ENCODE peak calls at places on chromosomes 7 and 10, in four cellular contexts. One of them, this sample, is unnamed.

GRCh38 chr10:95504187-95504800 is 56.9 kb downstream of the SORBS1 start:
- DNase-seq in GM12878: no peak
- DNase-seq in K562: peak; percentile 34
- DNase-seq in H1: no peak
- DNase-seq in this sample: no peak

GRCh38 chr10:16952610-16953009 is 135.4 kb upstream of the RSU1 start:
- DNase-seq in H1: no peak
- DNase-seq in GM12878: no peak
- DNase-seq in K562: peak; percentile 44
- DNase-seq in this sample: no peak

GRCh38 chr10:9792181-9792580 is 1225.5 kb upstream of the CELF2 start:
- DNase-seq in K562: no peak
- DNase-seq in GM12878: no peak
- DNase-seq in H1: no peak
- DNase-seq in this sample: peak; percentile 37

GRCh38 chr10:78953124-78954008 is 115.4 kb upstream of the ZMIZ1 start:
- DNase-seq in K562: peak; percentile 74
- DNase-seq in H1: no peak
- DNase-seq in GM12878: peak; percentile 25
- DNase-seq in this sample: no peak

GRCh38 chr10:26437637-26438461 is at the start of gene APBB1IP:
- DNase-seq in GM12878: peak; percentile 61
- DNase-seq in K562: no peak
- DNase-seq in H1: no peak
- DNase-seq in this sample: no peak

GRCh38 chr7:20964214-20964613 is 177.5 kb upstream of the SP8 start:
- DNase-seq in H1: no peak
- DNase-seq in GM12878: no peak
- DNase-seq in K562: no peak
- DNase-seq in this sample: no peak

GRCh38 chr7:20834656-20835055 is 48.0 kb upstream of the SP8 start:
- DNase-seq in H1: no peak
- DNase-seq in GM12878: no peak
- DNase-seq in K562: peak; percentile 13
- DNase-seq in this sample: no peak

GRCh38 chr7:65325793-65326432 is 47.7 kb upstream of the ZNF92 start:
- DNase-seq in K562: no peak
- DNase-seq in H1: no peak
- DNase-seq in GM12878: no peak
- DNase-seq in this sample: peak; percentile 6

GRCh38 chr10:110017940-110018339 is 10.2 kb downstream of the ADD3 start:
- DNase-seq in H1: no peak
- DNase-seq in K562: no peak
- DNase-seq in GM12878: no peak
- DNase-seq in this sample: no peak

GRCh38 chr7:151051108-151051507 is 2.8 kb downstream of the ASIC3 start:
- DNase-seq in GM12878: no peak
- DNase-seq in K562: no peak
- DNase-seq in H1: no peak
- DNase-seq in this sample: peak; percentile 77

GRCh38 chr7:121831320-121831719 is 41.6 kb upstream of the PTPRZ1 start:
- DNase-seq in K562: no peak
- DNase-seq in H1: no peak
- DNase-seq in GM12878: no peak
- DNase-seq in this sample: no peak

GRCh38 chr7:28180364-28181147 is at the start of gene JAZF1:
- DNase-seq in GM12878: no peak
- DNase-seq in H1: peak; percentile 46
- DNase-seq in K562: peak; percentile 49
- DNase-seq in this sample: peak; percentile 63

DNA sequence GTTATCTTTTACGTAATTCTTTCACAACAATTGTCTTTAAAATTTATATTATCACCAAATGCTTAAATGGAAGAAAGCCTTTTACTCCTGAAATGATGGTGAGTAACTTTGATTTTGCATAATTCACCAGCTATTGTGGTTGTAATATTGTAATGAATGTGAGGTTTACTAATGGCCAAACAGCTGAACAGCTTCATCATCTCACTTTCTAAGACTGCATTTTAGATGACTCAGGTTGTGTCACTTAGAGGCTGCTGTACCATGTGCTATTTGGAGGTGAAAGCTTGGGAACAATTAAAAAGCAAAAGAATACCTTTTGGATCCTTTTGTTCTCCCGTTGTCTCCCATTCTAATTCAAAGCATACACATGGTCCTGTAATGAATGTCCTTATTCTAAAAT is 604.0 kb upstream of the PFKP start:
- DNase-seq in H1: no peak
- DNase-seq in K562: no peak
- DNase-seq in GM12878: no peak
- DNase-seq in this sample: no peak
- TF ChIP-seq CHD1 in H1: no peak
- TF ChIP-seq CHD1 in K562: no peak
- TF ChIP-seq CHD1 in GM12878: no peak
- TF ChIP-seq CHD1 in this sample: no peak

GRCh38 chr7:105060923-105061322 is 46.9 kb downstream of the KMT2E start:
- DNase-seq in K562: no peak
- DNase-seq in GM12878: no peak
- DNase-seq in H1: no peak
- DNase-seq in this sample: peak; percentile 6
- H3K4me1 ChIP-seq in K562: no peaks in the 10 kb centered on the region
- H3K4me1 ChIP-seq in GM12878: no peaks in the 10 kb centered on the region
- H3K4me1 ChIP-seq in H1: no peaks in the 10 kb centered on the region
- H3K4me1 ChIP-seq in this sample: peaks cover 3% of the 10 kb centered on the region

GRCh38 chr10:98031440-98031839 is 1.0 kb upstream of the CRTAC1 start:
- DNase-seq in GM12878: no peak
- DNase-seq in H1: no peak
- DNase-seq in K562: no peak
- DNase-seq in this sample: no peak
- TF ChIP-seq CHD1 in GM12878: no peak
- TF ChIP-seq CHD1 in H1: no peak
- TF ChIP-seq CHD1 in K562: no peak
- TF ChIP-seq CHD1 in this sample: no peak

DNA sequence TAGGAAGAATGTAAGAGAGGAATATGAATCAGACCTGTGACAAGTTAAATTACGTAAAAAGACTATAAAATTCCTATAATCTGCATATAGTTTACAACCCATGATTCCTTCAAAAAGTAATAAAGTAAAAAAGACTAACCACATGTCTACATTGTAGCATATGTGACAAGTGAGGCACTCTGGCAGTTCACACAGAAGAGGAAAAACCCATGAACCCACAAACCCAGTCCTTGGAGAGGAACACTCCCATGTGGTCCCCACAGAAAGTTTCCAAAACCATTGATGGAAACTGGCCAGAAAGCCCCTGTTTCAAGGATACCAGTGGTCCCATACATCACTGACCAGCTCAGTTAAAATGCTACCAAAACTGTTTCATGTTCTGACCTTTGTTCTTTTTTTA is 15.7 kb downstream of the KDM7A start:
- DNase-seq in H1: no peak
- DNase-seq in K562: no peak
- DNase-seq in GM12878: no peak
- DNase-seq in this sample: no peak
- H3K4me1 ChIP-seq in H1: peaks cover 3% of the 10 kb centered on the region
- H3K4me1 ChIP-seq in K562: no peaks in the 10 kb centered on the region
- H3K4me1 ChIP-seq in GM12878: no peaks in the 10 kb centered on the region
- H3K4me1 ChIP-seq in this sample: peaks cover 2% of the 10 kb centered on the region

DNA sequence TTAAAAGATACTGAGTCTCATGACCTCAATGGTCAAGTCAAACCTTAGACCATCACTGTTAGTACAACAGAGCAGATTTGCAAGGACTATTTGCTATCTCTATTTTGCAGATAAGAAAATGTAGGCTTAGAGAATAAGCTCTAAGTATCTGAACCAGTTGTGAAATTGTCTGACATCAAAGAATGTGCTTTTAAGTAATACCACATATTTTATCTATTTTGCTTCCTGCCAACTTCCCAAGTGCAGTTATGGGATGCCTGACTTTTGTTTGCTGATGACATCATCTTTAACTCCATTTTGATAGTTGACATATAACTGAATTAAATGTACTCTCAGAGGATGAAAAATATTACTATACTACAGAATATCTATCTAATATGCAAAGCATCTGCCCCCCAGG is 83.6 kb upstream of the TMEM106B start:
- DNase-seq in H1: no peak
- DNase-seq in GM12878: no peak
- DNase-seq in K562: no peak
- DNase-seq in this sample: no peak
- TF ChIP-seq CHD1 in H1: no peak
- TF ChIP-seq CHD1 in GM12878: no peak
- TF ChIP-seq CHD1 in K562: no peak
- TF ChIP-seq CHD1 in this sample: no peak

This sample was measured in IMR-90.